ENCODE peak calls at places on chromosomes 12 and 14, in four cellular contexts. J is stimulated activated CD8-positive, alpha-beta memory T cell treated with anti-CD3 and anti-CD28 coated beads, Interleukin-15, amount 100 ng/mL, for 24 hours; K is occipital lobe; F is stimulated activated CD4-positive, alpha-beta T cell treated with anti-CD3 and anti-CD28 coated beads, Interleukin-4, amount 100 ng/mL, for 48 hours. R is an unnamed sample.
A peak's percentile ranks its signal among the peaks of the same experiment; 100 is the strongest.

GRCh38 chr12:131287015-131287937 is 333.6 kb downstream of the ADGRD1 start:
- DNase-seq in J (no peak), K (no peak), F (no peak), R (no peak)

GRCh38 chr12:99131761-99132199 is 486.7 kb downstream of the APAF1 start:
- DNase-seq in J (no peak), K (peak; percentile 82), F (no peak), R (no peak)

GRCh38 chr14:26370118-26370517 is 227.7 kb downstream of the NOVA1 start:
- DNase-seq in J (no peak), K (no peak), F (no peak), R (no peak)

GRCh38 chr14:61456720-61457119 is 135.3 kb downstream of the PRKCH start:
- DNase-seq in J (peak; percentile 66), K (peak; percentile 47), F (peak; percentile 75), R (peak; percentile 73)

GRCh38 chr12:93857917-93858513 is 180.8 kb downstream of the CRADD start:
- DNase-seq in J (no peak), K (no peak), F (no peak), R (no peak)

GRCh38 chr14:96098309-96098998 is 59.3 kb downstream of the C14orf132 start:
- DNase-seq in J (no peak), K (peak; percentile 39), F (no peak), R (peak; percentile 29)

GRCh38 chr12:67415473-67415872 is 146.3 kb downstream of the CAND1 start:
- DNase-seq in J (no peak), K (no peak), F (no peak), R (no peak)

GRCh38 chr14:35406811-35407630 is 2.5 kb upstream of the NFKBIA start:
- DNase-seq in J (no peak), K (no peak), F (no peak), R (peak; percentile 71)

GRCh38 chr14:91883770-91884169 is 16.4 kb upstream of the TC2N start:
- DNase-seq in J (no peak), K (no peak), F (no peak), R (no peak)

GRCh38 chr12:19683178-19683927 is 244.1 kb downstream of the AEBP2 start:
- DNase-seq in J (no peak), K (no peak), F (no peak), R (no peak)

GRCh38 chr12:20339060-20339459 is 29.3 kb upstream of the PDE3A start:
- DNase-seq in J (no peak), K (no peak), F (no peak), R (no peak)

GRCh38 chr12:9943244-9943643 is 11.1 kb upstream of the CLEC2A start:
- DNase-seq in J (no peak), K (no peak), F (no peak), R (no peak)

GRCh38 chr14:98114122-98114895 is 1157.7 kb downstream of the BCL11B start:
- DNase-seq in J (no peak), K (no peak), F (no peak), R (no peak)

GRCh38 chr12:83042441-83043215 is 355.9 kb downstream of the TMTC2 start:
- DNase-seq in J (no peak), K (no peak), F (no peak), R (no peak)

GRCh38 chr12:25997401-25997973 is 39.0 kb downstream of the RASSF8 start:
- DNase-seq in J (no peak), K (no peak), F (no peak), R (no peak)

GRCh38 chr12:46383654-46384450 is 11.3 kb upstream of the SLC38A2 start:
- DNase-seq in J (peak; percentile 38), K (peak; percentile 83), F (peak; percentile 61), R (no peak)

GRCh38 chr12:27163048-27163715 is 80.8 kb upstream of the C12orf71 start:
- DNase-seq in J (no peak), K (no peak), F (no peak), R (no peak)

GRCh38 chr14:90495357-90496276 is 98.8 kb downstream of the CALM1 start:
- DNase-seq in J (no peak), K (no peak), F (peak; percentile 22), R (peak; percentile 57)

GRCh38 chr14:30194769-30195168 is 267.1 kb upstream of the PRKD1 start:
- DNase-seq in J (no peak), K (no peak), F (no peak), R (no peak)

GRCh38 chr12:106109168-106109910 is 29.4 kb downstream of the NUAK1 start:
- DNase-seq in J (no peak), K (no peak), F (no peak), R (no peak)

GRCh38 chr12:119593578-119594398 is at the start of gene TMEM233:
- DNase-seq in J (no peak), K (no peak), F (no peak), R (peak; percentile 23)

GRCh38 chr14:52049721-52050588 is 18.9 kb downstream of the NID2 start:
- DNase-seq in J (no peak), K (no peak), F (no peak), R (no peak)

GRCh38 chr14:51468523-51468922 is 183.2 kb upstream of the FRMD6 start:
- DNase-seq in J (no peak), K (no peak), F (no peak), R (no peak)

GRCh38 chr12:108173160-108173559 is 44.1 kb downstream of the WSCD2 start:
- DNase-seq in J (no peak), K (no peak), F (no peak), R (no peak)

GRCh38 chr14:28058012-28058296 is 708.6 kb upstream of the FOXG1 start:
- DNase-seq in J (no peak), K (no peak), F (no peak), R (no peak)

GRCh38 chr12:89469361-89469760 is 55.2 kb downstream of the GALNT4 start:
- DNase-seq in J (no peak), K (no peak), F (no peak), R (no peak)

GRCh38 chr12:106976013-106976658 is 10.8 kb downstream of the MTERF2 start:
- DNase-seq in J (no peak), K (no peak), F (no peak), R (no peak)

GRCh38 chr14:102370305-102370809 is 7.6 kb downstream of the TECPR2 start:
- DNase-seq in J (no peak), K (no peak), F (no peak), R (no peak)

GRCh38 chr12:100528044-100528443 is 45.4 kb upstream of the GAS2L3 start:
- DNase-seq in J (no peak), K (no peak), F (no peak), R (no peak)

R was measured in frontal cortex.